ENCODE peak calls at places on chromosome 14, in nine cellular contexts. R, U, M, T, H, Q, V, I and O are unnamed samples. For H3K4me1 and H3K9me3, the result is how much of the 10 kb centered on the place peaks cover.

GRCh38 chr14:101503431-101504095 is 57.7 kb upstream of the DIO3 start:
- DNase-seq in T (no peak), I (no peak), M (no peak), U (no peak), Q (no peak), R (no peak), H (no peak), V (peak), O (no peak)

GRCh38 chr14:75979071-75979571 is 2.7 kb downstream of the TGFB3 start:
- DNase-seq in V (no peak), U (no peak), T (no peak), I (no peak), Q (peak), M (peak), H (no peak), R (peak), O (peak)

GRCh38 chr14:89444536-89445125 is 27.6 kb upstream of the FOXN3 start:
- DNase-seq in I (no peak), U (no peak), H (no peak), R (peak), Q (no peak), T (no peak), M (no peak), V (no peak), O (no peak)

GRCh38 chr14:20455355-20456300 is 602 bp downstream of the APEX1 start:
- DNase-seq in R (peak), T (no peak), V (no peak), I (peak), U (no peak), H (no peak), Q (no peak), M (no peak), O (no peak)

GRCh38 chr14:90658541-90658967 is 157.7 kb downstream of the TTC7B start:
- DNase-seq in R (peak), H (no peak), V (no peak), M (no peak), I (no peak), T (no peak), U (no peak), Q (no peak), O (no peak)

GRCh38 chr14:39229222-39229543 is 4.5 kb upstream of the MIA2 start:
- DNase-seq in M (no peak), V (no peak), I (no peak), Q (no peak), T (no peak), H (peak), U (no peak), R (no peak), O (no peak)

GRCh38 chr14:84458881-84459280 is 1071.1 kb upstream of the FLRT2 start:
- DNase-seq in H (no peak), T (no peak), V (no peak), M (no peak), U (no peak), I (no peak), Q (no peak), R (no peak), O (no peak)

GRCh38 chr14:35045798-35046047 is 349 bp upstream of the FAM177A1 start:
- DNase-seq in Q (no peak), T (no peak), M (no peak), H (no peak), U (no peak), I (no peak), R (no peak), V (no peak), O (no peak)

GRCh38 chr14:54562334-54562733 is 4.6 kb upstream of the SAMD4A start:
- DNase-seq in M (no peak), U (no peak), Q (no peak), R (peak), I (no peak), H (no peak), V (no peak), T (no peak), O (no peak)

GRCh38 chr14:32565256-32565655 is 236.2 kb downstream of the AKAP6 start:
- DNase-seq in V (no peak), T (no peak), U (no peak), Q (no peak), I (no peak), M (no peak), H (no peak), R (peak), O (no peak)

GRCh38 chr14:78153069-78153351 is 17.2 kb upstream of the NRXN3 start:
- DNase-seq in M (no peak), Q (no peak), V (no peak), H (no peak), R (no peak), T (no peak), U (no peak), I (no peak), O (no peak)

GRCh38 chr14:100100032-100100405 is 34.8 kb downstream of the EVL start:
- DNase-seq in M (no peak), V (no peak), U (no peak), Q (no peak), H (no peak), R (no peak), I (no peak), T (no peak), O (no peak)

GRCh38 chr14:45716506-45716905 is 463.5 kb upstream of the MIS18BP1 start:
- DNase-seq in Q (no peak), I (no peak), H (no peak), M (peak), V (no peak), U (no peak), R (no peak), T (peak), O (peak)

GRCh38 chr14:33788116-33788515 is 162.8 kb downstream of the EGLN3 start:
- DNase-seq in I (no peak), T (no peak), H (no peak), U (no peak), R (no peak), V (no peak), M (no peak), Q (no peak), O (peak)

GRCh38 chr14:99752486-99753121 is 40.6 kb upstream of the EML1 start:
- DNase-seq in U (peak), T (no peak), M (no peak), Q (no peak), H (no peak), I (no peak), R (peak), V (no peak), O (no peak)

GRCh38 chr14:77099425-77100167 is 1.5 kb downstream of the CIPC start:
- DNase-seq in V (no peak), I (no peak), H (no peak), R (peak), T (no peak), M (no peak), U (no peak), Q (no peak), O (peak)

GRCh38 chr14:86510503-86510902 is 980.6 kb downstream of the FLRT2 start:
- DNase-seq in R (peak), V (no peak), T (no peak), U (no peak), Q (no peak), M (no peak), H (no peak), I (no peak), O (no peak)

GRCh38 chr14:103693514-103693913 is 21.7 kb downstream of the XRCC3 start:
- DNase-seq in Q (no peak), H (no peak), I (no peak), V (peak), M (no peak), R (no peak), T (no peak), U (no peak), O (no peak)

GRCh38 chr14:77058785-77059184 is 30.3 kb upstream of the IRF2BPL start:
- DNase-seq in R (no peak), U (no peak), Q (no peak), M (no peak), H (no peak), V (no peak), T (no peak), I (no peak), O (no peak)

GRCh38 chr14:26984318-26985177 is 386.7 kb upstream of the NOVA1 start:
- DNase-seq in H (no peak), I (peak), U (peak), T (peak), M (peak), Q (peak), R (peak), V (no peak), O (peak)

GRCh38 chr14:100417466-100417865 is 94.3 kb downstream of the SLC25A47 start:
- DNase-seq in I (peak), R (peak), T (peak), Q (peak), U (no peak), M (peak), H (no peak), V (no peak), O (peak)

GRCh38 chr14:81144811-81145598 is 75.8 kb downstream of the GTF2A1 start:
- DNase-seq in R (no peak), T (no peak), V (no peak), I (no peak), M (no peak), Q (no peak), U (no peak), H (no peak), O (no peak)

GRCh38 chr14:22174412-22174811 is 414.6 kb downstream of the DAD1 start:
- DNase-seq in H (no peak), T (peak), Q (no peak), I (no peak), R (no peak), M (no peak), V (no peak), U (no peak), O (no peak)

GRCh38 chr14:61472025-61472672 is 150.8 kb downstream of the PRKCH start:
- DNase-seq in V (no peak), U (peak), I (no peak), H (no peak), R (peak), Q (no peak), M (peak), T (peak), O (no peak)

GRCh38 chr14:79011091-79011919 is 841.1 kb downstream of the NRXN3 start:
- DNase-seq in U (no peak), Q (no peak), I (no peak), T (peak), H (no peak), R (peak), M (peak), V (no peak), O (peak)

GRCh38 chr14:77562681-77563080 is 53.8 kb downstream of the SPTLC2 start:
- DNase-seq in U (no peak), Q (no peak), R (peak), H (no peak), M (no peak), T (no peak), V (no peak), I (no peak), O (no peak)

GRCh38 chr14:33589334-33589733 is 361.5 kb downstream of the EGLN3 start:
- DNase-seq in H (no peak), Q (peak), I (no peak), U (no peak), V (no peak), R (peak), M (no peak), T (no peak), O (no peak)

GRCh38 chr14:80587096-80587724 is 354.3 kb downstream of the CEP128 start:
- DNase-seq in M (no peak), V (no peak), H (no peak), Q (no peak), I (no peak), T (peak), R (peak), U (no peak), O (no peak)

GRCh38 chr14:63737582-63738006 is 9.7 kb upstream of the SGPP1 start:
- DNase-seq in H (no peak), Q (no peak), M (no peak), T (no peak), R (no peak), V (no peak), I (no peak), U (no peak), O (no peak)

GRCh38 chr14:53766106-53766505 is 190.5 kb downstream of the BMP4 start:
- DNase-seq in I (no peak), V (no peak), Q (no peak), H (no peak), R (no peak), T (peak), M (no peak), U (no peak), O (no peak)

GRCh38 chr14:105168496-105168978 is at the start of gene JAG2:
- DNase-seq in U (peak), M (peak), T (no peak), I (peak), Q (peak), H (peak), V (peak), R (no peak), O (peak)
- H3K4me3 ChIP-seq in U (peak), M (peak), T (no peak), I (peak), Q (peak), H (peak), V (peak), R (peak), O (peak)

DNA sequence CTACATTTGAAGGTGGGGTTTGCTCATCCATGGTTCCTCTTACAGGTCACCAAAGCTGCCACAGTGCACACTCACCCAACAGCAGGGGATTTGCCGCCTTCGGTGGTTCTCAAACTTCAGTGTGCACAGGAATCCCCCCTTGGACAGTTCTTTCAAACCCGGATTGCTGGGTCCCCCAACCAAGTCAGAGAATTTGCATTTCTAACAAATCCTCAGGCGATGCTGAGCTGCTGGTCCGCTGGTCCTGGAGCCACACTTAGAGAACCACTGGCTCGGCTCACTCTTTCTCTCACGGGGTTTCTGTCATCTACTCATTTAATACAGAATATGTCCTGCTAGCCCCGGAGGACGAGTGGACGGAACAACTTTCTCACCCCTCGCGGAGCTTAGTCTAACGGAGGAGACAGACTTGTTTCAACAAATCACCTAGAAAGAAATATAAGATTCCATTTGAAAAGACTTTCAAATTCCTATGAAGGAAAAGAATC is 24.1 kb upstream of the ZFP36L1 start:
- DNase-seq in R (no peak), T (no peak), Q (no peak), M (no peak), H (no peak), I (no peak), V (no peak), U (no peak), O (no peak)
- H3K4me1 ChIP-seq in R (under half), T (half or more), Q (under half), M (under half), H (half or more), I (under half), V (under half), U (under half), O (under half)

GRCh38 chr14:30464481-30464880 is 94.5 kb upstream of the G2E3 start:
- DNase-seq in I (no peak), U (no peak), V (no peak), H (no peak), M (no peak), R (no peak), Q (no peak), T (no peak), O (no peak)
- H3K9me3 ChIP-seq in I (under half), U (under half), V (under half), H (under half), M (under half), R (under half), Q (under half), T (under half), O (under half)

GRCh38 chr14:24080142-24080530 is 8.8 kb downstream of the CPNE6 start:
- DNase-seq in T (no peak), I (no peak), R (no peak), Q (no peak), H (no peak), U (no peak), V (no peak), M (no peak), O (no peak)
- H3K4me3 ChIP-seq in T (no peak), I (no peak), R (no peak), Q (no peak), H (no peak), U (no peak), V (no peak), M (peak), O (no peak)

GRCh38 chr14:64758711-64759554 is 54.7 kb downstream of the PLEKHG3 start:
- DNase-seq in T (peak), I (peak), Q (peak), V (no peak), H (no peak), M (peak), U (peak), R (peak), O (no peak)

GRCh38 chr14:64760916-64761315 is 56.7 kb downstream of the PLEKHG3 start:
- DNase-seq in R (no peak), H (no peak), V (no peak), Q (no peak), M (no peak), U (no peak), I (peak), T (no peak), O (no peak)

GRCh38 chr14:64760146-64760755 is 56.0 kb downstream of the PLEKHG3 start:
- DNase-seq in V (peak), R (peak), M (peak), U (no peak), T (peak), I (peak), Q (peak), H (peak), O (peak)

GRCh38 chr14:64758025-64758521 is 53.8 kb downstream of the PLEKHG3 start:
- DNase-seq in T (no peak), I (no peak), V (no peak), Q (no peak), R (peak), H (no peak), M (no peak), U (no peak), O (no peak)

DNA sequence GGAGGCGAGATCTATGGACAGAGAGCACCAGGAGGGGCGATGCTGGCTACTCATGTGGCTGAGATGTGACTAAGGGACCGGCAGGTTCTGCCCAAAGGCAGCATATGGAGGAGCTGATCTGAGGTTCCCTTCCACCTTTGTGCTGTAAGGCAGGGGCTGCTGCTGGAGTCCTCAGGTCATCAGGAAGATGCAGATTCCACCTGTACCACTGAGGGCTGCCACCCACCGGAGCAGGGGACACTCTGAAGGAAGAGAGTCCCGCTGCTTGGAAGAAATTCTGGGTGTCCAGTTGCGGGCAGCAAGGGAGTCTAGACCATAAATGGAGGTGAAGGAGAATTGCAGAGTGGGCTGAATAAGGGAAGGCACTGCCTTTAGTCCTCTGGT is 55.3 kb downstream of the PLEKHG3 start:
- DNase-seq in I (no peak), U (no peak), V (no peak), R (no peak), Q (peak), M (no peak), H (no peak), T (no peak), O (no peak)
- H3K4me1 ChIP-seq in I (half or more), U (half or more), V (under half), R (half or more), Q (under half), M (half or more), H (half or more), T (under half), O (under half)

GRCh38 chr14:105865266-105865903 is 339.0 kb downstream of the TMEM121 start:
- DNase-seq in Q (no peak), I (no peak), V (no peak), M (peak), T (no peak), R (no peak), U (peak), H (peak), O (no peak)

GRCh38 chr14:105864651-105865265 is 338.4 kb downstream of the TMEM121 start:
- DNase-seq in T (no peak), V (no peak), U (peak), I (no peak), R (no peak), M (peak), Q (peak), H (no peak), O (no peak)

GRCh38 chr14:105866841-105867321 is 340.5 kb downstream of the TMEM121 start:
- DNase-seq in R (no peak), Q (peak), U (no peak), T (no peak), V (no peak), I (no peak), M (no peak), H (peak), O (peak)

GRCh38 chr14:105865904-105866840 is 339.8 kb downstream of the TMEM121 start:
- DNase-seq in Q (peak), U (peak), M (peak), I (no peak), T (no peak), R (no peak), H (peak), V (peak), O (peak)

GRCh38 chr14:105867961-105868599 is 341.7 kb downstream of the TMEM121 start:
- DNase-seq in U (no peak), H (peak), R (no peak), T (no peak), Q (peak), M (peak), I (no peak), V (no peak), O (no peak)
- H3K9me3 ChIP-seq in U (under half), H (under half), R (under half), T (under half), Q (under half), M (under half), I (under half), V (under half), O (under half)

DNA sequence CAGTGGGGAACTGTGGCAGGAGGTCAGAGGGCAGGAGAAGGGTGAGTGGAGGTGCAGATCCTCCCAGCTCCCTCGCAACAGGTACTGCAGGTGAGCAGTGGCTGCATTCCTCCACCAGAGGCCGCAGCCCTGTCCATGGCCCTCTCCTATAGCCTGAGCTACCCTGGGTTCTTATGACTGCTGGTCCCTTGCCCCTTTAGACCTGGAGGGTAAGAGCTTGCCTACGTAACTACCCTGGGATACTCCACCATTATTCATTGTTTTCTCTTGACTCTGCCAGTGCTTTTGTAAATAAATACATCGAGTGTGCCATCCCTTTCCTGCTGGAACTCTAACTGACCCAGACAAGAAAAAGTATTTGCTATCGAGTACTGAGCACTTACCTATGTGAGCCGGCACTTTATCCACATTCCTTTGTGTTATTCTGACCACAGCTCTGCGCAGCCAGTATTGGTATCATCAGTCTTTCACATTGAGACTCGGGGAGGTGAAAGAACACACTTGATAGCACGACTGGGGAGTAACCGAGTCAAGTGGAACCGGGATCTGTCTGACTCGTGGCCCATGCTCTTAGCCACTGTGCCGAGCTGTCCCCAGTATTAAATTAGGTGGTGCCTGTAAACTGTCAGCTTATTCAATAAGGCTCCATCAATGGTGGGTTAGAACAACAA is 38.5 kb downstream of the LTBP2 start:
- DNase-seq in R (no peak), U (no peak), Q (no peak), V (no peak), I (no peak), H (no peak), T (no peak), M (no peak), O (no peak)
- H3K4me3 ChIP-seq in R (no peak), U (no peak), Q (no peak), V (no peak), I (no peak), H (no peak), T (no peak), M (no peak), O (no peak)